ENCODE peak calls at places on chromosomes 3 and 15, in eight cellular contexts. Z, O, N, D, P, Q, C and I are unnamed samples.

GRCh38 chr3:117610156-117610555 is 900.6 kb downstream of the TUSC7 start:
- DNase-seq in Z (no peak), O (peak), N (no peak), D (no peak), P (no peak), Q (no peak), C (no peak), I (no peak)

GRCh38 chr15:90645873-90646605 is 71.1 kb upstream of the BLM start:
- DNase-seq in Z (peak), O (no peak), N (no peak), D (no peak), P (no peak), Q (no peak), C (peak), I (no peak)

GRCh38 chr15:82146990-82147461 is 101.2 kb upstream of the MEX3B start:
- DNase-seq in Z (no peak), O (no peak), N (no peak), D (no peak), P (no peak), Q (peak), C (no peak), I (no peak)

GRCh38 chr15:72939855-72940631 is 112.2 kb upstream of the NEO1 start:
- DNase-seq in Z (no peak), O (no peak), N (no peak), D (no peak), P (no peak), Q (no peak), C (no peak), I (no peak)

GRCh38 chr3:99686955-99687612 is 48.7 kb downstream of the COL8A1 start:
- DNase-seq in Z (no peak), O (peak), N (no peak), D (no peak), P (peak), Q (peak), C (peak), I (peak)

GRCh38 chr3:37174532-37175126 is at the start of gene LRRFIP2:
- DNase-seq in Z (no peak), O (no peak), N (peak), D (no peak), P (no peak), Q (peak), C (no peak), I (no peak)

GRCh38 chr15:39273805-39274411 is 307.0 kb upstream of the THBS1 start:
- DNase-seq in Z (no peak), O (no peak), N (no peak), D (no peak), P (peak), Q (no peak), C (no peak), I (no peak)

GRCh38 chr3:43291546-43291945 is 5.2 kb downstream of the SNRK start:
- DNase-seq in Z (no peak), O (no peak), N (no peak), D (no peak), P (no peak), Q (no peak), C (no peak), I (no peak)

GRCh38 chr3:15858547-15859506 is 61.0 kb upstream of the ANKRD28 start:
- DNase-seq in Z (peak), O (peak), N (peak), D (peak), P (peak), Q (no peak), C (peak), I (peak)

GRCh38 chr15:85750807-85751730 is 43.7 kb downstream of the KLHL25 start:
- DNase-seq in Z (no peak), O (peak), N (no peak), D (peak), P (no peak), Q (no peak), C (no peak), I (no peak)

GRCh38 chr3:129543156-129543790 is at the start of gene H1-8:
- DNase-seq in Z (no peak), O (no peak), N (no peak), D (no peak), P (no peak), Q (no peak), C (no peak), I (no peak)

GRCh38 chr15:93182806-93183205 is 93.8 kb upstream of the RGMA start:
- DNase-seq in Z (no peak), O (no peak), N (no peak), D (peak), P (no peak), Q (no peak), C (no peak), I (no peak)

GRCh38 chr15:38683382-38684242 is 119.0 kb upstream of the RASGRP1 start:
- DNase-seq in Z (peak), O (peak), N (no peak), D (no peak), P (peak), Q (peak), C (peak), I (peak)

GRCh38 chr3:180646187-180646790 is 33.0 kb downstream of the CCDC39 start:
- DNase-seq in Z (no peak), O (no peak), N (no peak), D (no peak), P (no peak), Q (no peak), C (no peak), I (no peak)

GRCh38 chr3:57825116-57825515 is 69.0 kb downstream of the SLMAP start:
- DNase-seq in Z (no peak), O (no peak), N (no peak), D (no peak), P (no peak), Q (no peak), C (no peak), I (no peak)

GRCh38 chr15:89912145-89912673 is 543 bp downstream of the ARPIN start:
- DNase-seq in Z (peak), O (peak), N (no peak), D (peak), P (peak), Q (no peak), C (peak), I (peak)

GRCh38 chr15:69346112-69346511 is 47.4 kb downstream of the PAQR5 start:
- DNase-seq in Z (no peak), O (no peak), N (no peak), D (no peak), P (no peak), Q (peak), C (no peak), I (no peak)

DNA sequence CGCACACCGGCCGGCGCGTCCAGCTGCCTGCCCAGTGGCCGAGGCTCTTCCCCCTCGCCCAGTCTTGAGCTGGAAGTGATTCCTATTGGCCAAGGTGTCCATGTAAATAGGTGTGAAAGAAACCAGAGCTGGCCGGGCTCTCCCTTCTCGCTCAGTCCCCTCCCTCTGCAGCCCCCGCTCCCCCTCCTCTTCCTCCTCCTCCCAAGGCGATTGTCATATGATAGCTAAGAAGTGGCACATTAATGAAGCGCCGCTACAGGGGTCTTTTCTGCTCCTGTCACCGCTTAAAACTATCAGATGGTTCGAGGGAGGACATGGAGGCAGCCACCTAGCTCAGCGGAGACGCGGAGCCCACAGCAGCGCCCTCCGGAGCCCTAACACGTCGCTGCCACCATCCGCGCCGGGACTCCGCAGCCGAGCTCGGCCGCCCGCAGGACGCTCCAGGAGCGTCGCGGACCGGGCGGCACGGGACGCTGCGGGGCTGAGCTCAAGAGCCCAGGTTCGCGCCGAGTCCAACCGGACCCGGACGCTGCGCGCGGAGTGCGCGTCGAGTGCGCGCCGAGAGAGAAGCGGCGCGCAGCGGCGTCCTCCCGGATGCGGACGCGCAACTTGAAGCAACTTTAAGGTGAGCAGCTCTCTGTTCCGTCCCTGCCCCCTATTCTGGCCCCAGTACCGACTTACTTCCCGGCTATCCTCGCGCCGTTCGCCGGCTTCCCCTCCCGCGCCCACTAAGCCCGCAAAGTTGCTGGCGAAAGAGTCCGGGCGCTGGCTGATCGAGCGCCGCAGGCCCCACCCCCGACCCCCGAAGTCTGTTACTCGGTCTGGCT is at the start of gene FOXB1:
- DNase-seq in Z (no peak), O (no peak), N (no peak), D (no peak), P (no peak), Q (no peak), C (no peak), I (peak)
- TF ChIP-seq CTCF in Z (no peak), O (no peak), N (no peak), D (no peak), P (no peak), Q (peak), C (no peak), I (peak)

GRCh38 chr3:94099311-94099710 is 36.5 kb downstream of the NSUN3 start:
- DNase-seq in Z (no peak), O (no peak), N (no peak), D (no peak), P (no peak), Q (no peak), C (no peak), I (no peak)

GRCh38 chr3:94106268-94106667 is 43.4 kb downstream of the NSUN3 start:
- DNase-seq in Z (no peak), O (no peak), N (no peak), D (no peak), P (no peak), Q (no peak), C (no peak), I (no peak)

GRCh38 chr3:94098487-94098886 is 35.6 kb downstream of the NSUN3 start:
- DNase-seq in Z (no peak), O (no peak), N (no peak), D (no peak), P (no peak), Q (no peak), C (no peak), I (no peak)

DNA sequence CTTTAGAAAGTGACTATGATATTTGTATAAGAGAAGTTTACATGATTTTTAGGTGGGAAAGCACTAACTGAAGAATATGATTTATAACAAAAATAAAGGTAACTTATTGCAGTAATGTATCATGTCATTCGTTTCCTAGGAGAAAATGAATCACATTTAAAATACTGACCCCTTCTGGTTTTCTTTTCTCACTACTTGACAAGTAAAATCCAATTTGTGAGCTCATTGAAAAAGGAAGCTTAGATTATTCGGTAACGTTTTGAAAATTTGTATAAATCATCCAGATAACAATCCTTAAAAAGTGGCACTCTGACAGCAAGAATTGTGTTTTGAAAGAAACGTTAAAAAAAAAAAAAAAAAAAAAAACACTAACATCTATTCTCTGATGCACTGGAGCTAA is 39.0 kb downstream of the NSUN3 start:
- DNase-seq in Z (no peak), O (no peak), N (no peak), D (no peak), P (no peak), Q (no peak), C (no peak), I (no peak)
- TF ChIP-seq CTCF in Z (no peak), O (no peak), N (peak), D (no peak), P (no peak), Q (no peak), C (no peak), I (peak)

GRCh38 chr3:69232447-69232846 is 110.1 kb upstream of the LMOD3 start:
- DNase-seq in Z (no peak), O (no peak), N (no peak), D (no peak), P (no peak), Q (no peak), C (no peak), I (no peak)

GRCh38 chr3:69240651-69241578 is 118.5 kb upstream of the LMOD3 start:
- DNase-seq in Z (no peak), O (no peak), N (peak), D (no peak), P (no peak), Q (peak), C (peak), I (no peak)

GRCh38 chr3:69239063-69239462 is 116.7 kb upstream of the LMOD3 start:
- DNase-seq in Z (no peak), O (no peak), N (no peak), D (no peak), P (no peak), Q (no peak), C (no peak), I (no peak)

GRCh38 chr3:69241769-69242168 is 119.4 kb upstream of the LMOD3 start:
- DNase-seq in Z (no peak), O (no peak), N (no peak), D (no peak), P (no peak), Q (no peak), C (no peak), I (no peak)

DNA sequence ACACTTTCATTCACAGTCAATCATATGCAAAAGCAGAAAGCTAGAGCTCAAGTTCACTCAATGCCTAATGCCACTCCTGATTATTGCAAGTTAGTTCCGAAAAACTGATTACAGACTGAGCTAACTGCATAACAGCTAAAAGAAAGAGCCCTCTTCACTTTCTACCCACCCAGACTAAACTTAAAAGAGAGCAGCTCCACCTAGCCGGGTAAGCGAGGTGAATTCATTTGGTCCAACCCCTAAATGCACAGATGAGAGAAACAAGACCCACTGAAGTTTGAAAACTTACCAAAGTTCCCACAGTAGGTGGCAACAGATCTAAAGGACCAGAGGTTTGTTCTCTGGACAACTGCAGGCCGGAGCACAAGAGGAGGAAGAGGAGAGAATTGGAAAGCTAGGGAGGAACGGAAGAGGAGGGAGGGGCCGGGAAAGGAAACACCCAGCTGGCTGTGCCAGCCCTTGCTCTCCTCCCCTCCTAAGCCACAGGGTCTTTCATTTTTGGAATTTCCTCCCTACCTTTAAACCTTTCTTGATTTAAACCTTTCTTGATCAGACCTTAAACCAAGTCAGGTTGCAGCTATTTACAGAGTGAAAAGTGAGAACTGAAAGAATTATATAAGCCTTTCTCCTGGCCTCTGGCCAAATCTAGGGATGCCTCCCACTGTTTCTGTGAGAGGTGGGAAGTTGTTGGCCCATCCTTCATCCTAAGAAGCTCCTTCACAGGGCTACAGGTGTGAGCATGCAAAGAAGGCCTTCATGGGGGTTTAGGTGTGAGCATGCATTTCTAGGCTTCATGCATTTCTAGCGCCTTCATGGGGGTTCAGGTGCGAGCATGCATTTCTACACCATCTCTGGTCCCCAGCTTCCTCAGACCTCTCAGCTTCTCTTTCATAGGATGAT is 114.7 kb upstream of the LMOD3 start:
- DNase-seq in Z (no peak), O (no peak), N (no peak), D (no peak), P (peak), Q (no peak), C (no peak), I (no peak)
- TF ChIP-seq CTCF in Z (no peak), O (no peak), N (no peak), D (no peak), P (no peak), Q (no peak), C (no peak), I (no peak)

GRCh38 chr3:138835177-138835757 is 539 bp upstream of the PIK3CB start:
- DNase-seq in Z (no peak), O (no peak), N (no peak), D (no peak), P (no peak), Q (no peak), C (no peak), I (no peak)

GRCh38 chr3:138829886-138830510 is 4.7 kb downstream of the PIK3CB start:
- DNase-seq in Z (no peak), O (no peak), N (no peak), D (no peak), P (no peak), Q (no peak), C (no peak), I (no peak)

GRCh38 chr3:138834359-138835176 is at the start of gene PIK3CB:
- DNase-seq in Z (peak), O (peak), N (peak), D (peak), P (peak), Q (peak), C (peak), I (peak)

GRCh38 chr3:138829097-138829496 is 5.6 kb downstream of the PIK3CB start:
- DNase-seq in Z (no peak), O (no peak), N (no peak), D (no peak), P (no peak), Q (no peak), C (no peak), I (no peak)

GRCh38 chr3:138833908-138834358 is 795 bp downstream of the PIK3CB start:
- DNase-seq in Z (peak), O (peak), N (no peak), D (peak), P (no peak), Q (peak), C (no peak), I (no peak)
- TF ChIP-seq CTCF in Z (no peak), O (no peak), N (no peak), D (no peak), P (no peak), Q (peak), C (no peak), I (no peak)